ENCODE peak calls at places on chromosomes 3 and 15, in eight cellular contexts. Q, C, N, G, O, L, U and T are unnamed samples. For H3K27me3, the result is how much of the 10 kb centered on the place peaks cover.

GRCh38 chr15:99197861-99198260 is 51.5 kb downstream of the TTC23 start:
- DNase-seq in Q (no peak), C (no peak), N (no peak), G (no peak), O (no peak), L (no peak), U (no peak), T (no peak)

GRCh38 chr3:30286811-30287210 is 319.6 kb upstream of the TGFBR2 start:
- DNase-seq in Q (no peak), C (no peak), N (no peak), G (no peak), O (no peak), L (no peak), U (no peak), T (no peak)

GRCh38 chr15:53193149-53193548 is 403.0 kb upstream of the ONECUT1 start:
- DNase-seq in Q (no peak), C (no peak), N (no peak), G (no peak), O (no peak), L (no peak), U (no peak), T (no peak)

GRCh38 chr3:144431134-144431533 is 459.5 kb downstream of the DIPK2A start:
- DNase-seq in Q (no peak), C (no peak), N (no peak), G (no peak), O (no peak), L (no peak), U (no peak), T (no peak)

GRCh38 chr3:4865714-4866113 is 113.5 kb upstream of the BHLHE40 start:
- DNase-seq in Q (no peak), C (no peak), N (no peak), G (no peak), O (no peak), L (no peak), U (no peak), T (no peak)

GRCh38 chr3:120475722-120476385 is 25.1 kb upstream of the FSTL1 start:
- DNase-seq in Q (no peak), C (no peak), N (no peak), G (no peak), O (no peak), L (no peak), U (no peak), T (no peak)

GRCh38 chr3:139758654-139759291 is 81.0 kb upstream of the NMNAT3 start:
- DNase-seq in Q (no peak), C (no peak), N (no peak), G (no peak), O (no peak), L (no peak), U (no peak), T (no peak)

GRCh38 chr3:194246709-194247349 is 104.3 kb downstream of the CPN2 start:
- DNase-seq in Q (no peak), C (no peak), N (no peak), G (no peak), O (no peak), L (no peak), U (no peak), T (no peak)

GRCh38 chr15:52206446-52206845 is 15.3 kb upstream of the GNB5 start:
- DNase-seq in Q (no peak), C (no peak), N (no peak), G (no peak), O (no peak), L (no peak), U (no peak), T (no peak)

GRCh38 chr3:48088056-48088748 is 72.0 kb upstream of the MAP4 start:
- DNase-seq in Q (no peak), C (peak), N (peak), G (no peak), O (peak), L (no peak), U (no peak), T (no peak)

GRCh38 chr15:89472785-89473256 is 23.6 kb downstream of the RHCG start:
- DNase-seq in Q (no peak), C (no peak), N (no peak), G (peak), O (peak), L (peak), U (no peak), T (peak)

GRCh38 chr15:42021593-42021992 is 751 bp upstream of the PLA2G4E start:
- DNase-seq in Q (no peak), C (no peak), N (no peak), G (no peak), O (no peak), L (no peak), U (no peak), T (no peak)

GRCh38 chr3:79329154-79329553 is 438.6 kb downstream of the ROBO1 start:
- DNase-seq in Q (no peak), C (no peak), N (no peak), G (no peak), O (no peak), L (no peak), U (no peak), T (no peak)

GRCh38 chr3:16373270-16373785 is 108.3 kb downstream of the OXNAD1 start:
- DNase-seq in Q (no peak), C (no peak), N (no peak), G (no peak), O (no peak), L (no peak), U (no peak), T (no peak)

GRCh38 chr15:74863239-74864056 is 9.7 kb downstream of the SCAMP2 start:
- DNase-seq in Q (no peak), C (no peak), N (no peak), G (no peak), O (no peak), L (no peak), U (no peak), T (no peak)

GRCh38 chr3:126546013-126546412 is 12.7 kb downstream of the C3orf22 start:
- DNase-seq in Q (peak), C (peak), N (peak), G (no peak), O (peak), L (peak), U (no peak), T (no peak)

GRCh38 chr15:43903864-43904290 is 77.1 kb downstream of the WDR76 start:
- DNase-seq in Q (no peak), C (peak), N (no peak), G (peak), O (peak), L (peak), U (peak), T (no peak)

GRCh38 chr3:46892285-46893145 is 15.0 kb downstream of the PTH1R start:
- DNase-seq in Q (peak), C (peak), N (peak), G (peak), O (peak), L (peak), U (no peak), T (peak)

GRCh38 chr15:52642386-52643361 is 36.5 kb downstream of the ATOSA start:
- DNase-seq in Q (no peak), C (no peak), N (no peak), G (no peak), O (no peak), L (no peak), U (no peak), T (no peak)

GRCh38 chr15:57017024-57017423 is 98.6 kb downstream of the TCF12 start:
- DNase-seq in Q (no peak), C (no peak), N (no peak), G (no peak), O (peak), L (no peak), U (no peak), T (no peak)

GRCh38 chr15:80070840-80071239 is 11.4 kb downstream of the ZFAND6 start:
- DNase-seq in Q (no peak), C (no peak), N (no peak), G (no peak), O (no peak), L (no peak), U (no peak), T (no peak)

GRCh38 chr15:99566157-99566900 is 545 bp downstream of the MEF2A start:
- DNase-seq in Q (peak), C (peak), N (peak), G (no peak), O (peak), L (peak), U (no peak), T (peak)

GRCh38 chr15:52717924-52718323 is 38.7 kb upstream of the ATOSA start:
- DNase-seq in Q (no peak), C (no peak), N (no peak), G (no peak), O (no peak), L (no peak), U (no peak), T (no peak)

GRCh38 chr3:49266410-49267170 is 10.4 kb downstream of the C3orf62 start:
- DNase-seq in Q (no peak), C (peak), N (no peak), G (no peak), O (no peak), L (no peak), U (no peak), T (no peak)

GRCh38 chr15:51097553-51098330 is 3.0 kb upstream of the TNFAIP8L3 start:
- DNase-seq in Q (no peak), C (no peak), N (no peak), G (no peak), O (no peak), L (no peak), U (no peak), T (no peak)

GRCh38 chr3:160472344-160472743 is 22.8 kb upstream of the TRIM59 start:
- DNase-seq in Q (no peak), C (no peak), N (no peak), G (no peak), O (no peak), L (no peak), U (no peak), T (no peak)

GRCh38 chr3:159829056-159829995 is 159.3 kb upstream of the IL12A start:
- DNase-seq in Q (no peak), C (no peak), N (peak), G (no peak), O (peak), L (peak), U (no peak), T (peak)

GRCh38 chr3:168803536-168803935 is 707.8 kb upstream of the GOLIM4 start:
- DNase-seq in Q (no peak), C (no peak), N (no peak), G (no peak), O (no peak), L (no peak), U (no peak), T (no peak)

GRCh38 chr15:31476411-31476810 is 149.8 kb downstream of the KLF13 start:
- DNase-seq in Q (no peak), C (no peak), N (peak), G (no peak), O (no peak), L (peak), U (no peak), T (no peak)

GRCh38 chr3:105368575-105369500 is 2.1 kb downstream of the ALCAM start:
- DNase-seq in Q (no peak), C (peak), N (peak), G (no peak), O (peak), L (peak), U (peak), T (peak)

GRCh38 chr3:196292281-196292923 is 4.9 kb upstream of the PCYT1A start:
- DNase-seq in Q (no peak), C (no peak), N (no peak), G (no peak), O (no peak), L (no peak), U (no peak), T (no peak)

GRCh38 chr15:77895742-77896141 is 181.8 kb downstream of the TBC1D2B start:
- DNase-seq in Q (no peak), C (no peak), N (no peak), G (no peak), O (no peak), L (no peak), U (no peak), T (no peak)

GRCh38 chr15:49927462-49927861 is 191.6 kb downstream of the ATP8B4 start:
- DNase-seq in Q (no peak), C (no peak), N (no peak), G (no peak), O (no peak), L (no peak), U (no peak), T (no peak)

GRCh38 chr3:48268936-48269551 is 28.1 kb downstream of the ZNF589 start:
- DNase-seq in Q (peak), C (no peak), N (no peak), G (no peak), O (no peak), L (peak), U (no peak), T (no peak)

GRCh38 chr3:27714692-27715453 is 7.2 kb downstream of the EOMES start:
- DNase-seq in Q (no peak), C (no peak), N (no peak), G (no peak), O (no peak), L (peak), U (no peak), T (no peak)

GRCh38 chr3:161104561-161105551 is at the start of gene B3GALNT1:
- DNase-seq in Q (no peak), C (peak), N (peak), G (peak), O (peak), L (peak), U (no peak), T (peak)

GRCh38 chr3:153311531-153311930 is 149.5 kb downstream of the RAP2B start:
- DNase-seq in Q (no peak), C (no peak), N (no peak), G (no peak), O (no peak), L (no peak), U (no peak), T (no peak)
- TF ChIP-seq EP300 in Q (no peak), C (no peak), N (no peak), G (no peak), O (no peak), L (no peak), U (no peak), T (no peak)

GRCh38 chr3:152302521-152303021 is 33.8 kb downstream of the MBNL1 start:
- DNase-seq in Q (no peak), C (peak), N (peak), G (no peak), O (no peak), L (peak), U (peak), T (no peak)
- H3K27me3 ChIP-seq in Q (under half), C (under half), N (under half), G (under half), O (under half), L (under half), U (under half), T (under half)

DNA sequence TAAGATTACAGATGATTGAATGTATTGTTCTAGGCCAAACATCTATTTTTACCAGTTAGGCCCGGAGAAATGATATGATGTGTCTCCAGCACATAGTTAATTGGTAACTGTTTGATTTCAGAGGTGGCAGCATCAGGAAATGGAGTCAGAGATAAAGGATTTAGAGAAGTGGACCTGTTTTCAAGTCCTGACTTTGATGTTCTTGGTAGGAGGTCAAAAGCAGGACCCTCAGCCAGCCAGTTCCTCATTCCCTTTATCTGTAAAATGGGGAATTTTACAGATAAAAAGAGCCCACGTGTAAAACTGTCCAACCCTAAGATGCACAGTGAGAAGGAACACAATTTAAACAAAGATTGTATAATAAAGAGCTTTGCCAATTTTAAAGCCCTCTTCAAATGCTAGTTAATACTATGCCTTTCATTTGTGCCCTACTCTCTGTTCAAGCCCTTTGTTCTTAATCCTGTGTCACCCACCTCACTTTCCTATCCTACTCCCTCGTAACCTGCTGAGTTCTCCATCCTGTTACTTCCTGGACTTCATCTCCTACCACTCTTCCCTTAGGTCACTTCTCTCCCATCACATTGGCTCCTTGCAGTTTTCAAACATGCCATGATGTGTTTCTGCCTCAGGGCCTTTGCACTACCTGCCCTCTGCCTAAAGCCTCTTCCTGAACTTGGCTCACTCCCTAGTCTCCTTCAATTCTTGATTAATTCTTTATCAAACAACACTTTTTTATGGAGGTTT is 2.6 kb downstream of the TMEM212 start:
- DNase-seq in Q (no peak), C (no peak), N (no peak), G (no peak), O (no peak), L (no peak), U (no peak), T (no peak)
- TF ChIP-seq EP300 in Q (no peak), C (no peak), N (no peak), G (no peak), O (no peak), L (no peak), U (no peak), T (no peak)

GRCh38 chr3:61483997-61484396 is 77.4 kb upstream of the PTPRG start:
- DNase-seq in Q (no peak), C (no peak), N (no peak), G (no peak), O (no peak), L (no peak), U (no peak), T (no peak)
- H3K27me3 ChIP-seq in Q (under half), C (under half), N (under half), G (under half), O (under half), L (under half), U (under half), T (under half)

DNA sequence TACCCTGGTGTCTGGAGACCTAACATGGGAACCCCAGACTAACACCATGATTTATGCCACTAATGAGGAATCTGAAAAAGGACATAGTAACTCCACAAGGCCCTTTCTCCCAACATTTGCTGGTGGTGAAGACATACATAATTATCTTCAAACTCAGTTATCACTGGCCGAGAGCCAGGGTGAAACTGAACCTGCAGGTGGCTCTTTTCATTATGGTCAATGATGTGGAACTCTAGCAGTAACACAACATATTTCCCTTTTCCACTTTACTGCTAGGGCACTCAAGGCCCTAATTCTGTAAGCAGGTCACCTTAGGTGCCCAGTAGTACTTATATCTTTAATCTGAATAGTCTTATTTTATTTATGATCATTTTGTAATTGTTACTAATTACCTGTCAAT is 326.4 kb upstream of the SATB1 start:
- DNase-seq in Q (no peak), C (no peak), N (no peak), G (no peak), O (no peak), L (no peak), U (no peak), T (no peak)
- TF ChIP-seq EP300 in Q (no peak), C (no peak), N (no peak), G (no peak), O (no peak), L (no peak), U (no peak), T (no peak)

GRCh38 chr3:187665010-187665409 is 5.2 kb downstream of the SST start:
- DNase-seq in Q (no peak), C (no peak), N (no peak), G (no peak), O (no peak), L (no peak), U (no peak), T (no peak)

GRCh38 chr3:187669675-187670504 is at the start of gene SST:
- DNase-seq in Q (no peak), C (peak), N (no peak), G (no peak), O (no peak), L (peak), U (no peak), T (peak)

GRCh38 chr3:187665764-187666402 is 4.3 kb downstream of the SST start:
- DNase-seq in Q (no peak), C (no peak), N (no peak), G (no peak), O (no peak), L (no peak), U (no peak), T (no peak)

GRCh38 chr3:187662848-187663407 is 7.3 kb downstream of the SST start:
- DNase-seq in Q (no peak), C (no peak), N (no peak), G (no peak), O (no peak), L (no peak), U (no peak), T (no peak)

DNA sequence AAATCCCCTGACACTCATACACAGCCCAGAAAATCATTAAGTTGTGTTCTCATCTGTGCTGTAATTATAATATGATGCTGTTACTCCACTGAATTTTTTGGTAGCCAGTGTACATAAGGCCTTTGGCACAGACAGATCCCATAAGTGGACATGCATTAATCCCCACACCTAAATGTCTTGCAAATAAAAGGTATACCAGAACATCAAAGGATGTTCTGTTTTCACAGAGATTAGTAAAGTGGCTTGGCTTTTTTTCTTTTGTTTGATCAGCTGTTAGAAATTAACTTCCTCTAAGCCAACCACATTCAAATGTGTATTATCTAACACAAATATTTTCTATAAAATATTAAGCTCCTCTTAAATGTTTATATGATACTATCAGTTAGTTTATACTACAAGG is 2.7 kb downstream of the SST start:
- DNase-seq in Q (no peak), C (no peak), N (no peak), G (no peak), O (no peak), L (no peak), U (no peak), T (no peak)
- H3K27me3 ChIP-seq in Q (under half), C (under half), N (under half), G (under half), O (under half), L (under half), U (under half), T (under half)